ENCODE peak calls at places on chromosomes 2 and 18, in six cellular contexts. U is cardiac fibroblast, B is stomach, Y is iris pigment epithelial cell, N is GM12891, H is GM03348. W is an unnamed sample.

GRCh38 chr2:176085861-176086771 is 2.4 kb upstream of the EVX2 start:
- DNase-seq in N (no peak), U (peak), Y (peak), B (peak), H (peak), W (no peak)

GRCh38 chr18:59835656-59836379 is 64.0 kb upstream of the PMAIP1 start:
- DNase-seq in B (no peak), N (no peak), U (peak), H (no peak), Y (peak), W (no peak)

GRCh38 chr2:26532301-26533250 is 54.7 kb upstream of the OTOF start:
- DNase-seq in H (no peak), N (no peak), B (no peak), U (no peak), Y (no peak), W (no peak)

GRCh38 chr18:58313491-58314032 is 269.5 kb downstream of the NEDD4L start:
- DNase-seq in Y (no peak), N (no peak), H (no peak), U (peak), B (peak), W (no peak)

GRCh38 chr2:112137516-112138142 is 556 bp upstream of the FBLN7 start:
- DNase-seq in N (no peak), H (peak), B (no peak), Y (peak), U (peak), W (peak)

GRCh38 chr2:133596701-133597393 is 28.6 kb upstream of the NCKAP5 start:
- DNase-seq in U (peak), B (no peak), H (no peak), N (no peak), Y (no peak), W (no peak)

GRCh38 chr18:63253428-63254372 is 65.9 kb downstream of the BCL2 start:
- DNase-seq in Y (peak), B (no peak), N (no peak), H (peak), U (peak), W (no peak)

GRCh38 chr2:134736167-134736885 is 17.5 kb upstream of the TMEM163 start:
- DNase-seq in U (peak), H (peak), B (no peak), Y (peak), N (no peak), W (no peak)

GRCh38 chr2:213227458-213227857 is 56.8 kb upstream of the SPAG16 start:
- DNase-seq in Y (peak), U (peak), B (no peak), N (no peak), H (no peak), W (no peak)

GRCh38 chr2:61272421-61273070 is 110.6 kb downstream of the C2orf74 start:
- DNase-seq in N (no peak), H (peak), B (no peak), Y (peak), U (peak), W (no peak)

GRCh38 chr2:124339709-124340108 is 314.6 kb downstream of the CNTNAP5 start:
- DNase-seq in N (no peak), B (no peak), H (no peak), U (peak), Y (no peak), W (no peak)

GRCh38 chr2:163187995-163188655 is 349.6 kb upstream of the KCNH7 start:
- DNase-seq in U (peak), Y (no peak), N (no peak), H (no peak), B (no peak), W (no peak)

W was measured in activated CD4-positive, alpha-beta T cell treated with anti-CD3 and anti-CD28 coated beads for 48 hours.